ENCODE peak calls at places on chromosomes 2 and 18, in ten cellular contexts. V is upper lobe of right lung; O is stimulated activated effector memory CD8-positive, alpha-beta T cell treated with anti-CD3 and anti-CD28 coated beads, Interleukin-12 subunit alpha, Interleukin-12 subunit beta, amount 100 ng/mL, for 72 hours; W is colonic mucosa; U is NCI-H524; M is NCI-H2081; L is SJSA1; J is AML-193; F is KBM-7; C is NB4. I is an unnamed sample.

GRCh38 chr2:216083464-216084279 is 2.0 kb downstream of the TMEM169 start:
- DNase-seq in U (peak; percentile 91), O (no peak), J (no peak), L (peak; percentile 68), V (no peak), W (no peak), C (no peak), M (no peak), F (no peak), I (peak; percentile 25)

GRCh38 chr2:174959787-174960186 is 45.4 kb downstream of the CHN1 start:
- DNase-seq in W (no peak), U (no peak), J (no peak), F (no peak), O (no peak), L (no peak), C (peak; percentile 7), V (no peak), M (no peak), I (no peak)

GRCh38 chr2:1638281-1638860 is 105.9 kb downstream of the PXDN start:
- DNase-seq in C (no peak), F (no peak), M (no peak), J (no peak), U (no peak), O (no peak), W (no peak), L (no peak), V (no peak), I (no peak)

GRCh38 chr2:54944724-54945326 is 105.4 kb downstream of the RTN4 start:
- DNase-seq in W (no peak), L (no peak), U (no peak), M (no peak), F (no peak), J (no peak), O (no peak), V (no peak), C (no peak), I (no peak)

GRCh38 chr2:186984966-186985365 is 136.0 kb upstream of the ZSWIM2 start:
- DNase-seq in M (no peak), C (no peak), F (no peak), L (peak; percentile 18), J (no peak), W (no peak), U (no peak), V (no peak), O (no peak), I (no peak)

GRCh38 chr2:171434671-171434980 is 600 bp downstream of the DCAF17 start:
- DNase-seq in L (no peak), U (no peak), C (no peak), W (peak; percentile 81), M (peak; percentile 74), V (no peak), J (no peak), O (no peak), F (no peak), I (peak; percentile 82)

GRCh38 chr2:10407432-10407831 is 40.7 kb downstream of the ODC1 start:
- DNase-seq in J (no peak), C (peak; percentile 68), W (no peak), O (no peak), F (no peak), V (no peak), M (no peak), U (no peak), L (no peak), I (no peak)

GRCh38 chr2:234690569-234691225 is 193.8 kb upstream of the ARL4C start:
- DNase-seq in M (peak; percentile 99), C (no peak), V (no peak), F (no peak), J (no peak), O (no peak), U (peak; percentile 41), W (no peak), L (no peak), I (no peak)

GRCh38 chr2:54572262-54572635 is 116.1 kb downstream of the SPTBN1 start:
- DNase-seq in M (no peak), O (no peak), U (no peak), L (no peak), F (peak; percentile 29), C (peak; percentile 57), J (no peak), V (no peak), W (peak; percentile 57), I (no peak)

GRCh38 chr2:220228310-220229006 is 601.0 kb downstream of the SLC4A3 start:
- DNase-seq in U (no peak), M (no peak), F (no peak), J (no peak), V (no peak), O (no peak), L (peak; percentile 92), W (no peak), C (no peak), I (no peak)

GRCh38 chr18:51321696-51322095 is 124.2 kb upstream of the MEX3C start:
- DNase-seq in J (no peak), M (no peak), W (no peak), C (no peak), L (no peak), F (no peak), U (no peak), V (no peak), O (no peak), I (no peak)

GRCh38 chr2:121293450-121294325 is 8.7 kb upstream of the TFCP2L1 start:
- DNase-seq in L (no peak), F (no peak), U (no peak), C (no peak), V (peak; percentile 78), J (no peak), O (no peak), M (no peak), W (peak; percentile 92), I (no peak)

GRCh38 chr2:201980389-201980821 is 53.2 kb upstream of the FZD7 start:
- DNase-seq in C (no peak), U (no peak), J (no peak), O (no peak), L (no peak), V (no peak), W (no peak), M (no peak), F (no peak), I (no peak)

GRCh38 chr2:12335185-12335584 is 381.6 kb upstream of the TRIB2 start:
- DNase-seq in F (no peak), O (no peak), U (no peak), J (no peak), C (no peak), W (no peak), M (no peak), L (no peak), V (no peak), I (no peak)

GRCh38 chr2:8597094-8597493 is 84.8 kb upstream of the ID2 start:
- DNase-seq in L (no peak), U (no peak), V (no peak), J (no peak), O (no peak), W (no peak), F (no peak), M (no peak), C (no peak), I (no peak)

GRCh38 chr18:79944746-79945117 is 6.7 kb downstream of the SLC66A2 start:
- DNase-seq in W (peak; percentile 18), O (no peak), J (no peak), C (no peak), V (peak; percentile 46), U (no peak), M (no peak), F (no peak), L (peak; percentile 27), I (no peak)

GRCh38 chr18:55869965-55870585 is 282.1 kb upstream of the TCF4 start:
- DNase-seq in O (no peak), V (no peak), M (no peak), C (no peak), J (no peak), F (no peak), L (no peak), U (no peak), W (no peak), I (no peak)

I was measured in D341Med.